ENCODE peak calls at places on chromosomes 2 and 18, in five cellular contexts. S, H, Y, D and P are unnamed samples.

GRCh38 chr2:75523313-75524275 is 37.1 kb downstream of the EVA1A start:
- DNase-seq in S (peak; percentile 46), H (no peak), Y (peak; percentile 60), D (no peak), P (no peak)

GRCh38 chr2:224689539-224689938 is 26.6 kb downstream of the CCDC195 start:
- DNase-seq in S (no peak), H (no peak), Y (no peak), D (no peak), P (no peak)

GRCh38 chr2:62313433-62314227 is 117.7 kb downstream of the B3GNT2 start:
- DNase-seq in S (no peak), H (no peak), Y (no peak), D (no peak), P (no peak)

GRCh38 chr18:22349966-22350365 is 67.7 kb downstream of the CTAGE1 start:
- DNase-seq in S (peak; percentile 17), H (no peak), Y (no peak), D (no peak), P (no peak)

GRCh38 chr2:221911316-221911715 is 339.2 kb upstream of the EPHA4 start:
- DNase-seq in S (no peak), H (no peak), Y (no peak), D (no peak), P (no peak)

GRCh38 chr2:231604101-231604684 is 11.5 kb downstream of the TEX44 start:
- DNase-seq in S (no peak), H (peak; percentile 51), Y (no peak), D (peak; percentile 79), P (peak; percentile 75)

GRCh38 chr18:78647018-78647417 is 332.6 kb upstream of the SALL3 start:
- DNase-seq in S (no peak), H (no peak), Y (no peak), D (no peak), P (no peak)

GRCh38 chr2:71463342-71463654 is 9.9 kb downstream of the DYSF start:
- DNase-seq in S (no peak), H (no peak), Y (no peak), D (no peak), P (no peak)

GRCh38 chr2:74690571-74690970 is 36.5 kb downstream of the SEMA4F start:
- DNase-seq in S (peak; percentile 76), H (no peak), Y (peak; percentile 81), D (no peak), P (no peak)

GRCh38 chr2:217052856-217053577 is 193.2 kb upstream of the TNP1 start:
- DNase-seq in S (no peak), H (no peak), Y (no peak), D (no peak), P (no peak)

GRCh38 chr18:52046842-52047241 is 293.2 kb upstream of the DCC start:
- DNase-seq in S (no peak), H (no peak), Y (no peak), D (no peak), P (no peak)

GRCh38 chr2:165328272-165328671 is 89.1 kb downstream of the SCN2A start:
- DNase-seq in S (no peak), H (no peak), Y (no peak), D (no peak), P (no peak)

GRCh38 chr2:173021939-173022371 is 53.7 kb upstream of the MAP3K20 start:
- DNase-seq in S (peak; percentile 66), H (no peak), Y (peak; percentile 46), D (no peak), P (no peak)

GRCh38 chr2:215611609-215612386 is 175.9 kb upstream of the FN1 start:
- DNase-seq in S (no peak), H (no peak), Y (no peak), D (no peak), P (no peak)

GRCh38 chr2:70620020-70620419 is 66.4 kb upstream of the TGFA start:
- DNase-seq in S (no peak), H (no peak), Y (no peak), D (no peak), P (no peak)

GRCh38 chr2:214069254-214069653 is 341.6 kb upstream of the VWC2L start:
- DNase-seq in S (peak; percentile 86), H (no peak), Y (peak; percentile 82), D (no peak), P (no peak)

GRCh38 chr2:226873826-226874225 is 38.0 kb downstream of the RHBDD1 start:
- DNase-seq in S (no peak), H (no peak), Y (no peak), D (no peak), P (no peak)

GRCh38 chr2:48347712-48348111 is 182.2 kb upstream of the STON1 start:
- DNase-seq in S (peak; percentile 39), H (no peak), Y (peak; percentile 26), D (no peak), P (no peak)

GRCh38 chr2:71226391-71226964 is 425 bp downstream of the PAIP2B start:
- DNase-seq in S (no peak), H (peak; percentile 63), Y (no peak), D (peak; percentile 60), P (peak; percentile 56)

GRCh38 chr2:162629499-162629898 is 209.1 kb downstream of the KCNH7 start:
- DNase-seq in S (no peak), H (no peak), Y (no peak), D (no peak), P (no peak)

GRCh38 chr2:156321243-156321904 is 11.1 kb downstream of the NR4A2 start:
- DNase-seq in S (no peak), H (peak; percentile 44), Y (no peak), D (peak; percentile 55), P (peak; percentile 49)

GRCh38 chr18:56532176-56532840 is 106.1 kb downstream of the TXNL1 start:
- DNase-seq in S (no peak), H (no peak), Y (peak; percentile 18), D (no peak), P (no peak)

GRCh38 chr18:59096098-59096779 is 43.4 kb upstream of the SEC11C start:
- DNase-seq in S (no peak), H (no peak), Y (no peak), D (no peak), P (no peak)

GRCh38 chr2:168357799-168358504 is 98.1 kb upstream of the CERS6 start:
- DNase-seq in S (no peak), H (no peak), Y (no peak), D (no peak), P (no peak)

GRCh38 chr2:216206821-216207220 is 97.7 kb downstream of the XRCC5 start:
- DNase-seq in S (no peak), H (no peak), Y (no peak), D (no peak), P (no peak)

GRCh38 chr2:102337012-102337411 is 18.6 kb upstream of the IL18R1 start:
- DNase-seq in S (peak; percentile 39), H (no peak), Y (peak; percentile 88), D (no peak), P (no peak)

GRCh38 chr2:119749405-119750066 is 10.2 kb upstream of the PTPN4 start:
- DNase-seq in S (peak; percentile 48), H (no peak), Y (no peak), D (no peak), P (no peak)

GRCh38 chr2:195411219-195411687 is 245.8 kb upstream of the SLC39A10 start:
- DNase-seq in S (peak; percentile 59), H (no peak), Y (peak; percentile 21), D (no peak), P (no peak)

GRCh38 chr2:206993512-206993911 is 54.2 kb downstream of the CPO start:
- DNase-seq in S (no peak), H (no peak), Y (no peak), D (no peak), P (no peak)

GRCh38 chr2:96539215-96539920 is 2.8 kb downstream of the ARID5A start:
- DNase-seq in S (no peak), H (no peak), Y (no peak), D (peak; percentile 43), P (no peak)

GRCh38 chr2:96536445-96537065 is at the start of gene ARID5A:
- DNase-seq in S (peak; percentile 83), H (peak; percentile 95), Y (peak; percentile 92), D (peak; percentile 96), P (peak; percentile 97)

GRCh38 chr2:96537066-96537733 is 648 bp downstream of the ARID5A start:
- DNase-seq in S (peak; percentile 51), H (peak; percentile 79), Y (peak; percentile 64), D (peak; percentile 85), P (peak; percentile 93)

GRCh38 chr2:96538487-96539214 is 2.1 kb downstream of the ARID5A start:
- DNase-seq in S (peak; percentile 18), H (peak; percentile 77), Y (peak; percentile 59), D (peak; percentile 82), P (peak; percentile 91)

DNA sequence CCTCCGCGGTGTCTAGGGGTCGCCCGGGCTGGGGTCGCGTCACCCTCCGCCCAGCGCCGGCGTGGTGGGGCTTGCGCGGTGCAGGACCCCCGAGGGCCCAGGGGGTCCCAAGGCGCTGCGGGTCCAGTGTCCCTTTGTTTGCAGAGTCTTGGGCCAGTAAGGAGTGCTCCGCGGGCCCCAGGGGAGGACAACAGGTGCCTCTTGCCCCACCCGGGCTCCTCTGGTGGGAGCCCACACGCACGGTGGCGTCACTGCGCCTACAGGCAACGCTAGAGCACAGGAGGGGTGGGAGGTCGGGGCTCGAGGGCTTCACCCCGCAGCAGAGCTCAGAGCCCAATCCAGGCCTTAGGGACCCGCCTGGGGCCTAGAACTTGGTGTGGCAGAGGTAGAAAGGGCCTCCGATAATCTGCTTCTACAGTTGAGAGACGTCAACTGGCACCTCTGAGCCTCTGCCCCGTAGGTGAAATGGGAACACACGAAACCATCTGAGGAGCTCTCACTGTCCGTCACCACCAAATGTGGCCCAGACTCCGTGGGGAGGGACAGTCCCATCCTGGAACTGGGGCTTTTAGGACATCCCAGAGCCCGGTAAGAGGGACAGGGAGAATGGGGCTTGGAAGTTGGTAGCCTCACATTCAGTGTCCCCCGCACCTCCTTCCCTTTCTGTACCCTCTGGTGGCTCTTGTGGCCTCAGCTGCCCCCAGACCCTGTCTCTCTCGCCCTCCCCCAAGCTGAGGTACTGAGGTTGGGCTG is 1.4 kb downstream of the ARID5A start:
- DNase-seq in S (no peak), H (no peak), Y (no peak), D (peak; percentile 64), P (no peak)
- H3K4me1 ChIP-seq in S (peaks cover 25% of the 10 kb centered on the region), H (peaks cover 67% of the 10 kb centered on the region), Y (peaks cover 23% of the 10 kb centered on the region), D (peaks cover 84% of the 10 kb centered on the region), P (peaks cover 79% of the 10 kb centered on the region)

GRCh38 chr2:56450772-56451171 is 267.0 kb downstream of the CCDC85A start:
- DNase-seq in S (no peak), H (no peak), Y (no peak), D (no peak), P (no peak)
- TF ChIP-seq CTCF in S (no peak), H (no peak), Y (no peak), D (no peak), P (no peak)

DNA sequence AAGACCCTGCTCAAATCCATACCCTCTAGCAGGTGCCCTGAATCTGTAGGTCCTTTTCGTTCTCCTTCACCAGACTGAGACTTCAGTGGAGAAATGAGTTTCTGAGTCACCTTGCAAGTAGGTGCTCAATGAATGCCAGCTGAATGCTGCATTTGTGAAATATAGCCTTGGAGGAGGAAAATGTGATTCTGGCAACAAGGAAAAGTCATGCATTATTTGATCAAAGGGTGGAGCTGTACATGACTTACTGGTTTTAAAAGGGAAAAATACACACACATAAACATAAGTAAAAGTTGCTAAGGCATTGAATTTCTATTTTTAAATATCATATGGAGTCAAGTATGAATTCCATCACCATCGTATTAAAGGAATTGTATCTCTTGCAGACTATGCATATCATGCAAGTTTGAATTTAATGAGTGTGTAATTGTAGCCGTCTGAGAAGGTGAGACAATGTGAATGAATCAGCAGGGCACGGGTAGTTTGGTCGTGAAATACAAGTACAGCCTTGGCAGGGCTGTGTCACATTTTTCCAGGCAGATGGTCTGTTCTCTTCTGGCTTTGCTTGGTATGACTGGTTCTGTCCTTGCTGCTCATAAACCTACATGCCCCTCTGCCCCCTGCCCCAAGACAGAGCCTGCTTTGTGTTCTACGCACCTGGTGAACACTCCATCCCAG is 160.8 kb downstream of the COL6A3 start:
- DNase-seq in S (no peak), H (no peak), Y (no peak), D (no peak), P (no peak)
- H3K4me1 ChIP-seq in S (peaks cover 30% of the 10 kb centered on the region), H (no peaks in the 10 kb centered on the region), Y (peaks cover 4% of the 10 kb centered on the region), D (peaks cover 5% of the 10 kb centered on the region), P (peaks cover 7% of the 10 kb centered on the region)

GRCh38 chr2:151619337-151619989 is 114.8 kb downstream of the NEB start:
- DNase-seq in S (peak; percentile 82), H (no peak), Y (peak; percentile 50), D (no peak), P (no peak)
- TF ChIP-seq CTCF in S (no peak), H (no peak), Y (no peak), D (no peak), P (no peak)